ENCODE peak calls at places on chromosomes 13 and 19, in ten cellular contexts. I is spleen; A is right cardiac atrium; O is small intestine; T is CD8-positive, alpha-beta memory T cell; D is mesendoderm; H is GM23338; F is osteoblast; K is mammary epithelial cell; B is astrocyte. E is an unnamed sample.

GRCh38 chr19:4099054-4099764 is 24.7 kb downstream of the MAP2K2 start:
- DNase-seq in T (no peak), B (no peak), F (no peak), I (no peak), H (no peak), A (no peak), K (no peak), O (no peak), D (no peak), E (no peak)

GRCh38 chr19:31270897-31271568 is 78.2 kb downstream of the TSHZ3 start:
- DNase-seq in A (peak), B (peak), F (no peak), T (no peak), K (no peak), D (no peak), I (peak), H (no peak), O (no peak), E (peak)

GRCh38 chr19:22532388-22533310 is 101.5 kb upstream of the ZNF492 start:
- DNase-seq in H (no peak), B (no peak), F (no peak), D (no peak), O (no peak), T (no peak), K (no peak), I (no peak), A (peak), E (no peak)

GRCh38 chr19:47776568-47776967 is 1.9 kb upstream of the SELENOW start:
- DNase-seq in A (no peak), D (peak), O (peak), K (peak), T (no peak), F (no peak), H (peak), I (no peak), B (no peak), E (no peak)

GRCh38 chr19:648305-648704 is 8.6 kb downstream of the FGF22 start:
- DNase-seq in D (no peak), F (peak), I (peak), O (no peak), A (no peak), T (no peak), K (no peak), B (no peak), H (no peak), E (no peak)

GRCh38 chr13:107968470-107968869 is 246.9 kb downstream of the LIG4 start:
- DNase-seq in K (peak), O (no peak), D (no peak), F (no peak), A (no peak), H (no peak), T (no peak), B (no peak), I (no peak), E (no peak)

GRCh38 chr19:17001603-17002183 is 24.9 kb downstream of the CPAMD8 start:
- DNase-seq in B (no peak), A (peak), D (peak), O (peak), I (peak), H (peak), K (no peak), T (peak), F (no peak), E (no peak)

GRCh38 chr19:2648099-2648498 is 54.4 kb downstream of the GNG7 start:
- DNase-seq in K (no peak), F (no peak), O (no peak), A (no peak), B (no peak), I (no peak), D (no peak), T (no peak), H (no peak), E (no peak)

GRCh38 chr19:35166100-35167063 is 11.8 kb downstream of the FXYD5 start:
- DNase-seq in O (no peak), D (no peak), B (no peak), K (peak), I (no peak), H (no peak), F (peak), T (no peak), A (no peak), E (no peak)

GRCh38 chr19:4014541-4015491 is 7.3 kb downstream of the PIAS4 start:
- DNase-seq in F (peak), B (no peak), D (peak), O (no peak), A (peak), I (no peak), T (peak), H (peak), K (no peak), E (no peak)

GRCh38 chr13:51955841-51956603 is 55.2 kb downstream of the ATP7B start:
- DNase-seq in F (no peak), T (no peak), A (no peak), I (no peak), B (no peak), O (peak), H (no peak), K (no peak), D (peak), E (no peak)

GRCh38 chr19:35212241-35212640 is 16.3 kb downstream of the FAM187B start:
- DNase-seq in H (no peak), A (no peak), F (no peak), K (no peak), D (no peak), B (no peak), T (no peak), O (no peak), I (peak), E (no peak)

GRCh38 chr13:42007844-42008243 is 40.6 kb upstream of the DGKH start:
- DNase-seq in K (peak), A (no peak), H (no peak), D (no peak), F (peak), T (no peak), O (no peak), I (no peak), B (peak), E (peak)

GRCh38 chr19:2332341-2333026 is 4.0 kb downstream of the SPPL2B start:
- DNase-seq in B (no peak), I (peak), F (no peak), A (no peak), H (no peak), O (peak), T (peak), K (no peak), D (no peak), E (no peak)

GRCh38 chr19:9014809-9015208 is 4.6 kb upstream of the MUC16 start:
- DNase-seq in D (no peak), T (no peak), B (no peak), H (no peak), F (no peak), A (no peak), O (no peak), K (no peak), I (no peak), E (no peak)

GRCh38 chr19:56106397-56106849 is 14.7 kb downstream of the ZNF787 start:
- DNase-seq in T (no peak), K (no peak), I (peak), D (no peak), B (no peak), F (peak), O (peak), H (no peak), A (no peak), E (no peak)

GRCh38 chr13:48400090-48400694 is 12.7 kb downstream of the LPAR6 start:
- DNase-seq in B (no peak), K (peak), H (no peak), F (no peak), O (no peak), T (no peak), A (no peak), I (no peak), D (no peak), E (no peak)

GRCh38 chr13:38361551-38362262 is 12.1 kb downstream of the UFM1 start:
- DNase-seq in K (no peak), B (no peak), F (no peak), A (no peak), T (no peak), D (no peak), O (no peak), H (no peak), I (no peak), E (no peak)

GRCh38 chr19:10478903-10479384 is 24.2 kb downstream of the KEAP1 start:
- DNase-seq in K (peak), A (peak), T (peak), I (peak), D (peak), F (peak), O (peak), B (peak), H (peak), E (peak)

GRCh38 chr13:75647126-75647784 is 11.1 kb downstream of the LMO7 start:
- DNase-seq in H (no peak), B (peak), O (no peak), D (no peak), K (peak), F (peak), A (no peak), T (no peak), I (no peak), E (no peak)

GRCh38 chr13:44322928-44323327 is 50.7 kb upstream of the SERP2 start:
- DNase-seq in H (no peak), A (no peak), I (no peak), O (no peak), T (no peak), D (no peak), F (no peak), K (peak), B (no peak), E (no peak)

GRCh38 chr13:96020155-96020575 is 33.0 kb downstream of the UGGT2 start:
- DNase-seq in A (no peak), I (no peak), B (peak), K (peak), O (peak), T (no peak), F (no peak), D (peak), H (peak), E (peak)

GRCh38 chr19:50387176-50387867 is 3.2 kb downstream of the POLD1 start:
- DNase-seq in H (no peak), F (peak), D (no peak), K (no peak), B (no peak), I (no peak), T (no peak), O (no peak), A (no peak), E (peak)

GRCh38 chr13:44648392-44649117 is 72.4 kb upstream of the TSC22D1 start:
- DNase-seq in B (no peak), I (no peak), F (peak), T (no peak), A (no peak), H (peak), K (peak), O (peak), D (peak), E (no peak)

GRCh38 chr13:47420568-47420967 is 523.7 kb upstream of the HTR2A start:
- DNase-seq in A (no peak), D (peak), F (peak), K (no peak), T (no peak), I (no peak), O (no peak), H (no peak), B (peak), E (peak)

GRCh38 chr19:1720237-1720636 is 33.1 kb upstream of the ONECUT3 start:
- DNase-seq in A (no peak), D (no peak), T (no peak), H (peak), B (no peak), F (no peak), I (no peak), K (no peak), O (no peak), E (no peak)

GRCh38 chr19:15144046-15144646 is 36.9 kb downstream of the SYDE1 start:
- DNase-seq in D (no peak), O (no peak), F (no peak), K (peak), H (no peak), T (no peak), B (no peak), A (no peak), I (no peak), E (no peak)

GRCh38 chr13:75550159-75550567 is 572 bp downstream of the UCHL3 start:
- DNase-seq in F (no peak), I (no peak), D (peak), B (peak), O (peak), A (peak), K (peak), H (peak), T (peak), E (peak)

GRCh38 chr19:3683405-3683865 is 16.8 kb downstream of the PIP5K1C start:
- DNase-seq in O (no peak), B (peak), T (no peak), D (peak), H (peak), A (peak), F (no peak), K (no peak), I (no peak), E (peak)

GRCh38 chr13:27405521-27406134 is 18.8 kb upstream of the GTF3A start:
- DNase-seq in O (peak), A (no peak), T (no peak), I (no peak), B (no peak), D (no peak), K (no peak), H (no peak), F (no peak), E (no peak)

GRCh38 chr13:93889430-93889829 is 590.1 kb downstream of the DCT start:
- DNase-seq in F (no peak), A (no peak), I (no peak), D (no peak), B (no peak), O (no peak), H (no peak), T (no peak), K (no peak), E (no peak)

GRCh38 chr13:106063591-106064308 is 471.7 kb downstream of the EFNB2 start:
- DNase-seq in O (no peak), D (no peak), H (no peak), I (no peak), F (peak), T (no peak), A (no peak), B (peak), K (peak), E (peak)

GRCh38 chr13:42497798-42498197 is 76.2 kb upstream of the TNFSF11 start:
- DNase-seq in F (peak), T (no peak), B (peak), O (no peak), K (peak), A (no peak), D (no peak), H (no peak), I (no peak), E (peak)

GRCh38 chr13:55569082-55569481 is 1571.6 kb upstream of the PRR20A start:
- DNase-seq in F (no peak), D (no peak), A (no peak), I (no peak), O (no peak), H (no peak), T (no peak), B (no peak), K (no peak), E (no peak)
- H3K27ac ChIP-seq in F (no peak), D (no peak), A (no peak), I (no peak), O (no peak), H (no peak), T (no peak), B (no peak), K (no peak), E (no peak)

DNA sequence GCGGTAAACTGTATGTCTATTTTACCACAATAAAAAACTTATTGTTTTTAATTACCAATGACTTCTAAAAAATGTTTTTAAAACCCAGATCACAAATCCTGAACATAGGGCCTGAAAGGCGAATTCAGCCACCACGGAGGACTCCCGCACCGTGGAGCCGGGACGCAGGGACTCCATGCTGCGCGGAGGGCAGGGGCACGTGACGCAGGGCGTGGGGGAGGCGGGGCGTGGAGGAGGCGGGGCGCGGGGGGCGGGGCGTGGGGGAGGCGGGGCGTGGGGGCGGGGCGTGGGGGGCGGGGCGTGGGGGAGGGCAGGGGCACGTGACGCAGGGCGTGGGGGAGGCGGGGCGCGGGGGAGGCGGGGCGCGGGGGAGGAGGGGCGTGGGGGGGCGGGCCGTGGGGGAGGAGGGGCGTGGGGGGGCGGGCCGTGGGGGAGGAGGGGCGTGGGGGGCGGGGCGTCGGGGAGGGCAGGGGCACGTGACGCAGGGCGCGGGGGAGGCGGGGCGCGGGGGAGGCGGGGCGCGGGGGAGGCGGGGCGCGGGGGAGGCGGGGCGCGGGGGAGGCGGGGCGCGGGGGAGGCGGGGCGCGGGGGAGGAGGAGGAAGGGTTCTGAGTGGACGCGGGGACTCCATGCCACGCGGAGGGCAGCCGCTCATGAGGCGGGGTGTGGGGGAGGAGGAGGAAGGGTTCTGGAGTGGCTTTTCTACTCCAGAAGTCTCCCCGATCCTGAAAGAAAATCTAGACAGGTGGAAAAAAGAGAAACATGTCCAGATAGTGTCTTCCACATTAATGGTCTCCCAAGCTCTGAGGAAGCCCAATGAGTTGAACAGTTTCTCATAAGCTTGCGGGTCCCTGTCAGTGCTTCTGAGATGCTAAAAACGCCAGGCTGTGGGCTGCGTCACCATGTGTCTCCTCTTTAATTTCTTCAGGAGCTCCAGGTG is 4.4 kb upstream of the PROZ start:
- DNase-seq in B (peak), H (peak), I (peak), O (peak), T (peak), F (peak), A (peak), K (peak), D (peak), E (peak)
- H3K4me3 ChIP-seq in B (peak), H (peak), I (peak), O (peak), T (peak), F (peak), A (peak), K (peak), D (no peak), E (peak)

GRCh38 chr13:110346661-110347067 is 39.6 kb downstream of the COL4A2 start:
- DNase-seq in H (no peak), A (no peak), I (no peak), B (no peak), T (no peak), D (no peak), O (peak), F (no peak), K (peak), E (no peak)
- H3K27ac ChIP-seq in H (no peak), A (no peak), I (no peak), B (peak), T (no peak), D (no peak), O (no peak), F (peak), K (peak), E (peak)

DNA sequence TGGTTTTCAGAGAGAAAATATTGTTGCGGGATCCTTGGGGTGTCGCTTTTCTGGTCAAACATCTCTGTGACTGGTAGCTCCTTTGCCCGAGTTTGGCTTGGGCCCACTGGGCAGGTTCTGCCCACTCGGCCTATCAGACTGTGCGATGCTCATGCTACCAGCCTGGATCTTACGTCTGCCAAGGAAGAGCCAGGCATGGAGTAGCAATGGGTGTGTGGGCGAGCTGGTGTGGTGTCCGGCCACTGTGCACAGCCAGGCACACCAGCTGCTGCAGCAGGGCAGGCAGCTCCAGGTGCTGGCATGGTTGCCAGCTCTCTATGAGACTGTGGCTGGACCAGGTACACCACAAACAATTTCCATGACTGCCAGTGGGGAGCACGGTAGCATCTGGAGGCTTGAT is 1351.8 kb upstream of the PCDH20 start:
- DNase-seq in T (no peak), B (no peak), K (no peak), H (no peak), F (no peak), A (no peak), D (no peak), O (no peak), I (no peak), E (no peak)
- H3K4me3 ChIP-seq in T (no peak), B (no peak), K (no peak), H (no peak), F (no peak), A (no peak), D (no peak), O (no peak), I (no peak), E (no peak)

E was measured in brain microvascular endothelial cell.